ENCODE peak calls at places on chromosomes 11 and 22, in seven cellular contexts. E is adipocyte; S is IMR-90; T is stimulated activated CD4-positive, alpha-beta T cell treated with anti-CD3 and anti-CD28 coated beads, Interleukin-2, amount 100 ng/mL, for 48 hours; I is NCI-H2107; B is T-helper 17 cell; L is activated T-cell treated with anti-CD3 and anti-CD28 coated beads, Interleukin-2, amount 50 U/mL, for 48 hours. H is an unnamed sample.

GRCh38 chr11:17399236-17399635 is 10.8 kb upstream of the KCNJ11 start:
- DNase-seq in E (no peak), S (no peak), T (no peak), I (no peak), B (no peak), L (no peak), H (no peak)

GRCh38 chr11:28649922-28650321 is 541.7 kb downstream of the METTL15 start:
- DNase-seq in E (no peak), S (no peak), T (no peak), I (no peak), B (no peak), L (no peak), H (no peak)

GRCh38 chr22:48742556-48743343 is 1084.9 kb downstream of the BRD1 start:
- DNase-seq in E (no peak), S (no peak), T (no peak), I (no peak), B (no peak), L (no peak), H (no peak)

GRCh38 chr11:65793144-65793581 is 6.3 kb downstream of the OVOL1 start:
- DNase-seq in E (no peak), S (no peak), T (no peak), I (peak; percentile 57), B (no peak), L (no peak), H (no peak)

GRCh38 chr11:111911563-111912401 is at the start of gene CRYAB:
- DNase-seq in E (peak; percentile 90), S (peak; percentile 82), T (no peak), I (no peak), B (no peak), L (no peak), H (no peak)

GRCh38 chr11:72321381-72321996 is 77.5 kb upstream of the PHOX2A start:
- DNase-seq in E (peak; percentile 9), S (peak; percentile 81), T (no peak), I (no peak), B (no peak), L (no peak), H (no peak)

GRCh38 chr22:23012081-23012622 is 58.2 kb upstream of the GNAZ start:
- DNase-seq in E (no peak), S (no peak), T (peak; percentile 37), I (no peak), B (no peak), L (peak; percentile 51), H (no peak)

GRCh38 chr11:3231851-3232744 is at the start of gene MRGPRE:
- DNase-seq in E (no peak), S (no peak), T (no peak), I (peak; percentile 28), B (no peak), L (no peak), H (no peak)

GRCh38 chr11:95140397-95141030 is 50.9 kb downstream of the ENDOD1 start:
- DNase-seq in E (no peak), S (peak; percentile 76), T (no peak), I (no peak), B (no peak), L (no peak), H (no peak)

GRCh38 chr11:64244966-64245365 is 1.8 kb downstream of the PPP1R14B start:
- DNase-seq in E (no peak), S (no peak), T (no peak), I (no peak), B (no peak), L (no peak), H (no peak)

GRCh38 chr11:67504950-67505561 is at the start of gene PITPNM1:
- DNase-seq in E (peak; percentile 85), S (peak; percentile 24), T (peak; percentile 70), I (no peak), B (peak; percentile 70), L (peak; percentile 85), H (peak; percentile 18)

GRCh38 chr22:40107756-40108437 is 69.8 kb upstream of the TNRC6B start:
- DNase-seq in E (peak; percentile 87), S (peak; percentile 12), T (peak; percentile 17), I (no peak), B (no peak), L (peak; percentile 56), H (no peak)

GRCh38 chr11:61027141-61027840 is 55.8 kb downstream of the CD6 start:
- DNase-seq in E (no peak), S (no peak), T (no peak), I (no peak), B (no peak), L (peak; percentile 57), H (no peak)

GRCh38 chr11:65559535-65559934 is 1.4 kb upstream of the LTBP3 start:
- DNase-seq in E (no peak), S (no peak), T (no peak), I (no peak), B (no peak), L (no peak), H (no peak)

GRCh38 chr11:29200776-29201574 is 815.9 kb downstream of the KCNA4 start:
- DNase-seq in E (no peak), S (no peak), T (no peak), I (no peak), B (no peak), L (no peak), H (no peak)

GRCh38 chr11:72584293-72584921 is 89.8 kb downstream of the PDE2A start:
- DNase-seq in E (peak; percentile 16), S (peak; percentile 18), T (peak; percentile 36), I (no peak), B (peak; percentile 28), L (peak; percentile 64), H (no peak)

GRCh38 chr11:75966546-75967287 is 151.7 kb downstream of the UVRAG start:
- DNase-seq in E (peak; percentile 94), S (peak; percentile 84), T (no peak), I (no peak), B (no peak), L (no peak), H (no peak)

GRCh38 chr22:43419371-43420080 is 7.7 kb downstream of the MPPED1 start:
- DNase-seq in E (no peak), S (no peak), T (no peak), I (no peak), B (no peak), L (no peak), H (no peak)

GRCh38 chr11:78717031-78717430 is 142.4 kb upstream of the NARS2 start:
- DNase-seq in E (no peak), S (no peak), T (no peak), I (no peak), B (no peak), L (no peak), H (no peak)

GRCh38 chr11:68890490-68891231 is 13.0 kb downstream of the MRPL21 start:
- DNase-seq in E (peak; percentile 94), S (peak; percentile 64), T (no peak), I (peak; percentile 10), B (no peak), L (no peak), H (peak; percentile 9)

GRCh38 chr22:49963647-49964026 is 3.1 kb downstream of the PIM3 start:
- DNase-seq in E (no peak), S (no peak), T (no peak), I (no peak), B (peak; percentile 9), L (peak; percentile 27), H (no peak)

GRCh38 chr22:45931042-45931441 is 45.9 kb downstream of the WNT7B start:
- DNase-seq in E (no peak), S (no peak), T (no peak), I (no peak), B (no peak), L (no peak), H (no peak)

GRCh38 chr11:35633827-35634226 is 15.6 kb downstream of the FJX1 start:
- DNase-seq in E (no peak), S (no peak), T (no peak), I (no peak), B (no peak), L (no peak), H (no peak)

GRCh38 chr11:118691926-118692830 is 12.7 kb upstream of the TREH start:
- DNase-seq in E (peak; percentile 41), S (peak; percentile 67), T (peak; percentile 40), I (no peak), B (no peak), L (peak; percentile 76), H (peak; percentile 31)

GRCh38 chr11:86396403-86396802 is 21.7 kb downstream of the CCDC81 start:
- DNase-seq in E (peak; percentile 64), S (peak; percentile 84), T (no peak), I (no peak), B (no peak), L (no peak), H (no peak)